ENCODE peak calls at places on chromosomes 1 and 21, in nine cellular contexts. One of them, this sample, is unnamed.

GRCh38 chr21:31354604-31355443 is 10.8 kb upstream of the TIAM1 start:
- DNase-seq in endothelial cell of umbilical vein: no peak
- DNase-seq in lower leg skin: peak; percentile 81
- DNase-seq in GM23248: peak; percentile 94
- DNase-seq in fibroblast of pulmonary artery: peak; percentile 78
- DNase-seq in heart right ventricle: no peak
- DNase-seq in lower lobe of right lung: no peak
- DNase-seq in cardiac muscle cell: no peak
- DNase-seq in colonic mucosa: no peak
- DNase-seq in this sample: peak; percentile 93

GRCh38 chr1:26317143-26317542 is 615 bp upstream of the CD52 start:
- DNase-seq in colonic mucosa: no peak
- DNase-seq in GM23248: no peak
- DNase-seq in heart right ventricle: no peak
- DNase-seq in fibroblast of pulmonary artery: no peak
- DNase-seq in endothelial cell of umbilical vein: no peak
- DNase-seq in cardiac muscle cell: no peak
- DNase-seq in lower leg skin: no peak
- DNase-seq in lower lobe of right lung: no peak
- DNase-seq in this sample: no peak

GRCh38 chr1:60911980-60912692 is 170.2 kb upstream of the NFIA start:
- DNase-seq in heart right ventricle: peak; percentile 56
- DNase-seq in cardiac muscle cell: peak; percentile 44
- DNase-seq in fibroblast of pulmonary artery: no peak
- DNase-seq in GM23248: no peak
- DNase-seq in endothelial cell of umbilical vein: peak; percentile 62
- DNase-seq in lower leg skin: peak; percentile 35
- DNase-seq in colonic mucosa: no peak
- DNase-seq in lower lobe of right lung: no peak
- DNase-seq in this sample: no peak

GRCh38 chr1:32770741-32771548 is 46.2 kb downstream of the YARS1 start:
- DNase-seq in lower lobe of right lung: peak; percentile 39
- DNase-seq in fibroblast of pulmonary artery: no peak
- DNase-seq in endothelial cell of umbilical vein: no peak
- DNase-seq in GM23248: no peak
- DNase-seq in cardiac muscle cell: no peak
- DNase-seq in heart right ventricle: no peak
- DNase-seq in lower leg skin: no peak
- DNase-seq in colonic mucosa: no peak
- DNase-seq in this sample: no peak

GRCh38 chr21:16608209-16608830 is 878.5 kb downstream of the USP25 start:
- DNase-seq in endothelial cell of umbilical vein: no peak
- DNase-seq in lower leg skin: no peak
- DNase-seq in fibroblast of pulmonary artery: peak; percentile 17
- DNase-seq in lower lobe of right lung: no peak
- DNase-seq in cardiac muscle cell: no peak
- DNase-seq in GM23248: no peak
- DNase-seq in colonic mucosa: no peak
- DNase-seq in heart right ventricle: no peak
- DNase-seq in this sample: no peak

GRCh38 chr1:53257454-53258081 is 19.2 kb upstream of the MAGOH start:
- DNase-seq in GM23248: peak; percentile 40
- DNase-seq in colonic mucosa: no peak
- DNase-seq in fibroblast of pulmonary artery: no peak
- DNase-seq in endothelial cell of umbilical vein: no peak
- DNase-seq in cardiac muscle cell: no peak
- DNase-seq in lower lobe of right lung: no peak
- DNase-seq in heart right ventricle: no peak
- DNase-seq in lower leg skin: no peak
- DNase-seq in this sample: no peak

GRCh38 chr1:227944931-227945890 is 2.5 kb downstream of the WNT9A start:
- DNase-seq in fibroblast of pulmonary artery: no peak
- DNase-seq in lower lobe of right lung: no peak
- DNase-seq in lower leg skin: no peak
- DNase-seq in colonic mucosa: peak; percentile 18
- DNase-seq in heart right ventricle: peak; percentile 38
- DNase-seq in cardiac muscle cell: peak; percentile 22
- DNase-seq in GM23248: no peak
- DNase-seq in endothelial cell of umbilical vein: no peak
- DNase-seq in this sample: no peak

GRCh38 chr1:3053366-3053980 is 15.5 kb upstream of the PRDM16 start:
- DNase-seq in cardiac muscle cell: no peak
- DNase-seq in lower leg skin: no peak
- DNase-seq in colonic mucosa: no peak
- DNase-seq in GM23248: no peak
- DNase-seq in heart right ventricle: no peak
- DNase-seq in endothelial cell of umbilical vein: no peak
- DNase-seq in fibroblast of pulmonary artery: no peak
- DNase-seq in lower lobe of right lung: no peak
- DNase-seq in this sample: no peak

GRCh38 chr1:162003061-162003824 is 20.4 kb downstream of the OLFML2B start:
- DNase-seq in lower leg skin: peak; percentile 65
- DNase-seq in heart right ventricle: no peak
- DNase-seq in cardiac muscle cell: no peak
- DNase-seq in GM23248: peak; percentile 95
- DNase-seq in colonic mucosa: no peak
- DNase-seq in endothelial cell of umbilical vein: no peak
- DNase-seq in fibroblast of pulmonary artery: peak; percentile 44
- DNase-seq in lower lobe of right lung: no peak
- DNase-seq in this sample: peak; percentile 99

GRCh38 chr1:106277786-106278185 is 778.7 kb upstream of the PRMT6 start:
- DNase-seq in lower leg skin: no peak
- DNase-seq in cardiac muscle cell: no peak
- DNase-seq in GM23248: no peak
- DNase-seq in endothelial cell of umbilical vein: no peak
- DNase-seq in fibroblast of pulmonary artery: no peak
- DNase-seq in heart right ventricle: no peak
- DNase-seq in colonic mucosa: no peak
- DNase-seq in lower lobe of right lung: no peak
- DNase-seq in this sample: no peak

GRCh38 chr1:186213225-186213607 is 161.8 kb downstream of the TPR start:
- DNase-seq in fibroblast of pulmonary artery: no peak
- DNase-seq in cardiac muscle cell: no peak
- DNase-seq in GM23248: no peak
- DNase-seq in lower leg skin: no peak
- DNase-seq in endothelial cell of umbilical vein: no peak
- DNase-seq in colonic mucosa: no peak
- DNase-seq in heart right ventricle: no peak
- DNase-seq in lower lobe of right lung: no peak
- DNase-seq in this sample: no peak

GRCh38 chr21:45074048-45074817 is at the start of gene ADARB1:
- DNase-seq in endothelial cell of umbilical vein: peak; percentile 29
- DNase-seq in lower leg skin: no peak
- DNase-seq in fibroblast of pulmonary artery: peak; percentile 50
- DNase-seq in lower lobe of right lung: peak; percentile 74
- DNase-seq in colonic mucosa: peak; percentile 55
- DNase-seq in heart right ventricle: peak; percentile 48
- DNase-seq in cardiac muscle cell: peak; percentile 85
- DNase-seq in GM23248: peak; percentile 82
- DNase-seq in this sample: no peak

GRCh38 chr1:246528933-246529731 is 22.1 kb upstream of the SMYD3 start:
- DNase-seq in colonic mucosa: no peak
- DNase-seq in lower lobe of right lung: no peak
- DNase-seq in cardiac muscle cell: no peak
- DNase-seq in fibroblast of pulmonary artery: no peak
- DNase-seq in GM23248: no peak
- DNase-seq in lower leg skin: no peak
- DNase-seq in endothelial cell of umbilical vein: no peak
- DNase-seq in heart right ventricle: no peak
- DNase-seq in this sample: no peak
- H3K4me3 ChIP-seq in colonic mucosa: no peak overlapping the region
- H3K4me3 ChIP-seq in lower lobe of right lung: no peak overlapping the region
- H3K4me3 ChIP-seq in cardiac muscle cell: no peak overlapping the region
- H3K4me3 ChIP-seq in fibroblast of pulmonary artery: no peak overlapping the region
- H3K4me3 ChIP-seq in GM23248: no peak overlapping the region
- H3K4me3 ChIP-seq in lower leg skin: no peak overlapping the region
- H3K4me3 ChIP-seq in endothelial cell of umbilical vein: no peak overlapping the region
- H3K4me3 ChIP-seq in heart right ventricle: no peak overlapping the region
- H3K4me3 ChIP-seq in this sample: no peak overlapping the region

GRCh38 chr1:23023174-23023573 is 3.9 kb downstream of the KDM1A start:
- DNase-seq in GM23248: no peak
- DNase-seq in colonic mucosa: no peak
- DNase-seq in lower leg skin: no peak
- DNase-seq in cardiac muscle cell: no peak
- DNase-seq in heart right ventricle: no peak
- DNase-seq in lower lobe of right lung: no peak
- DNase-seq in endothelial cell of umbilical vein: no peak
- DNase-seq in fibroblast of pulmonary artery: no peak
- DNase-seq in this sample: no peak

GRCh38 chr1:23020731-23021130 is 1.5 kb downstream of the KDM1A start:
- DNase-seq in cardiac muscle cell: no peak
- DNase-seq in endothelial cell of umbilical vein: peak; percentile 22
- DNase-seq in lower lobe of right lung: no peak
- DNase-seq in lower leg skin: no peak
- DNase-seq in heart right ventricle: no peak
- DNase-seq in colonic mucosa: no peak
- DNase-seq in fibroblast of pulmonary artery: no peak
- DNase-seq in GM23248: peak; percentile 17
- DNase-seq in this sample: no peak

GRCh38 chr1:23019851-23020625 is 770 bp downstream of the KDM1A start:
- DNase-seq in cardiac muscle cell: peak; percentile 68
- DNase-seq in endothelial cell of umbilical vein: peak; percentile 70
- DNase-seq in colonic mucosa: peak; percentile 32
- DNase-seq in lower lobe of right lung: peak; percentile 53
- DNase-seq in GM23248: peak; percentile 62
- DNase-seq in fibroblast of pulmonary artery: peak; percentile 45
- DNase-seq in heart right ventricle: peak; percentile 8
- DNase-seq in lower leg skin: peak; percentile 20
- DNase-seq in this sample: no peak

GRCh38 chr1:23019094-23019850 is at the start of gene KDM1A:
- DNase-seq in GM23248: peak; percentile 98
- DNase-seq in endothelial cell of umbilical vein: peak; percentile 97
- DNase-seq in heart right ventricle: peak; percentile 98
- DNase-seq in lower lobe of right lung: peak; percentile 99
- DNase-seq in cardiac muscle cell: peak; percentile 99
- DNase-seq in lower leg skin: peak; percentile 94
- DNase-seq in colonic mucosa: peak; percentile 98
- DNase-seq in fibroblast of pulmonary artery: peak; percentile 98
- DNase-seq in this sample: peak; percentile 93

DNA sequence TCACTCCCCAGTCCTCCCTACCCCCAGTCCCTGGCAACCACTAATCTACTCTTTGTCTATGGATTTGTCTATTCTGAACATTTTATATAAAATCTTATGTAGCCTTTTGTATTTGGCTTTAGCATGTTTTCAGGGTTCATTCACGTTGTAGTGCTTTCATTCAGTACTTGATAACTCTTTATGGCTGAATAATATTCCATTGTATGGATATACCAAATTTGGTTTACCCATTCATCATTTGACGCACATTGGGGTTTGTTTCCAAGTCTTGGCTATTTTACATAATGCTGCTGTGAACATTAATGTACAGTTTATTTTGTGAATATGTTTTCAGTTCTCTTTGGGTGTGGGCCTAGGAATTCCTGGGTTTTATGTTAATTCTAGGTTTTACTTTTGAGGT is 2.6 kb downstream of the KDM1A start:
- DNase-seq in GM23248: no peak
- DNase-seq in lower lobe of right lung: no peak
- DNase-seq in lower leg skin: no peak
- DNase-seq in fibroblast of pulmonary artery: no peak
- DNase-seq in endothelial cell of umbilical vein: no peak
- DNase-seq in colonic mucosa: no peak
- DNase-seq in cardiac muscle cell: no peak
- DNase-seq in heart right ventricle: no peak
- DNase-seq in this sample: no peak
- H3K4me3 ChIP-seq in GM23248: no peak overlapping the region
- H3K4me3 ChIP-seq in lower lobe of right lung: no peak overlapping the region
- H3K4me3 ChIP-seq in lower leg skin: no peak overlapping the region
- H3K4me3 ChIP-seq in fibroblast of pulmonary artery: no peak overlapping the region
- H3K4me3 ChIP-seq in endothelial cell of umbilical vein: no peak overlapping the region
- H3K4me3 ChIP-seq in colonic mucosa: no peak overlapping the region
- H3K4me3 ChIP-seq in cardiac muscle cell: peak overlapping the region; percentile 100
- H3K4me3 ChIP-seq in heart right ventricle: no peak overlapping the region
- H3K4me3 ChIP-seq in this sample: no peak overlapping the region

GRCh38 chr1:160567858-160568682 is 11.2 kb downstream of the CD84 start:
- DNase-seq in GM23248: no peak
- DNase-seq in endothelial cell of umbilical vein: no peak
- DNase-seq in cardiac muscle cell: no peak
- DNase-seq in lower leg skin: no peak
- DNase-seq in fibroblast of pulmonary artery: no peak
- DNase-seq in heart right ventricle: no peak
- DNase-seq in lower lobe of right lung: no peak
- DNase-seq in colonic mucosa: no peak
- DNase-seq in this sample: no peak

GRCh38 chr1:160560045-160560724 is 19.1 kb downstream of the CD84 start:
- DNase-seq in cardiac muscle cell: no peak
- DNase-seq in lower leg skin: no peak
- DNase-seq in colonic mucosa: no peak
- DNase-seq in fibroblast of pulmonary artery: no peak
- DNase-seq in heart right ventricle: no peak
- DNase-seq in GM23248: no peak
- DNase-seq in lower lobe of right lung: no peak
- DNase-seq in endothelial cell of umbilical vein: no peak
- DNase-seq in this sample: no peak

GRCh38 chr1:160570847-160571246 is 8.4 kb downstream of the CD84 start:
- DNase-seq in endothelial cell of umbilical vein: no peak
- DNase-seq in lower lobe of right lung: no peak
- DNase-seq in fibroblast of pulmonary artery: no peak
- DNase-seq in GM23248: no peak
- DNase-seq in heart right ventricle: no peak
- DNase-seq in lower leg skin: no peak
- DNase-seq in cardiac muscle cell: no peak
- DNase-seq in colonic mucosa: no peak
- DNase-seq in this sample: no peak

DNA sequence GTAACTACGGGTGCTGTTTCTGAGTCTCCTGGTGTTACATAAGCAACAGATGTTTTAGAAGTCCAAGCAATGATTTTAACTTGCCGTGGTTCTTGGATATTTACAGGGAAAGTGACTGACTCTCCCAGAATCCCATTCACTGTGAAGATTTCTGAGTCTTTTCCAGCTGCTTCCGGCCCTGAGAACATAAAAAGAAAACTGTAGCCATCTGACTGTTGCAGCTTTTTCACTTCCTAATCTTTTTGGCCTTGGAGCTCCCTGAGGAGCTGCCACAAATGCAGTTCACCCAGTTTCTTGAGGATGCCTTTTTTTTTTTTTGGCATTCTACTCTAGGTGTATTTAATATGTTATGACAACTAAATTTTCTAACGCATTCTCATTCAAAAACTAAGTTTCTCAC is 13.7 kb downstream of the CD84 start:
- DNase-seq in colonic mucosa: no peak
- DNase-seq in fibroblast of pulmonary artery: no peak
- DNase-seq in GM23248: no peak
- DNase-seq in lower lobe of right lung: no peak
- DNase-seq in heart right ventricle: no peak
- DNase-seq in cardiac muscle cell: no peak
- DNase-seq in endothelial cell of umbilical vein: no peak
- DNase-seq in lower leg skin: no peak
- DNase-seq in this sample: no peak
- H3K4me3 ChIP-seq in colonic mucosa: no peak overlapping the region
- H3K4me3 ChIP-seq in fibroblast of pulmonary artery: no peak overlapping the region
- H3K4me3 ChIP-seq in GM23248: no peak overlapping the region
- H3K4me3 ChIP-seq in lower lobe of right lung: no peak overlapping the region
- H3K4me3 ChIP-seq in heart right ventricle: no peak overlapping the region
- H3K4me3 ChIP-seq in cardiac muscle cell: no peak overlapping the region
- H3K4me3 ChIP-seq in endothelial cell of umbilical vein: no peak overlapping the region
- H3K4me3 ChIP-seq in lower leg skin: no peak overlapping the region
- H3K4me3 ChIP-seq in this sample: no peak overlapping the region

DNA sequence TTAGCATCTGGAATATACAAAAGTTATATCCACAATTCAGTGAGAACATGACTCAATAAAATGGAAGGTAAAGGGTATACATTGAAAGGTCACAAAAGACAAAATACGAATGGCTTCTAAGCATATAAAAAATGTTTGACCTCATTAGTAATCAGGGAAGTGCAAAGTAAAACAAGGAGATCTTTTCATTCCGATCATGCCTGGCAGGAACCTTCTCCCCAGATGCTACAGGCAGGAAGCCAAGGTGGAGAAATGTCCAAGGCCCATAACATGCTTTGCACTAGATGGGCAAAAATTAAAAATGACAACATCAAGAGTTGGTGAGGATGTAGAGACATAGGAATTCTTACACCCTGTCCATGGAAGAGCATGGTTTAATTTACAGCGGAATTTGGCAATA is 184.7 kb upstream of the KAZN start:
- DNase-seq in heart right ventricle: no peak
- DNase-seq in GM23248: peak; percentile 46
- DNase-seq in endothelial cell of umbilical vein: no peak
- DNase-seq in cardiac muscle cell: no peak
- DNase-seq in colonic mucosa: no peak
- DNase-seq in fibroblast of pulmonary artery: peak; percentile 8
- DNase-seq in lower lobe of right lung: no peak
- DNase-seq in lower leg skin: no peak
- DNase-seq in this sample: peak; percentile 53
- H3K4me3 ChIP-seq in heart right ventricle: no peak overlapping the region
- H3K4me3 ChIP-seq in GM23248: no peak overlapping the region
- H3K4me3 ChIP-seq in endothelial cell of umbilical vein: no peak overlapping the region
- H3K4me3 ChIP-seq in cardiac muscle cell: no peak overlapping the region
- H3K4me3 ChIP-seq in colonic mucosa: no peak overlapping the region
- H3K4me3 ChIP-seq in fibroblast of pulmonary artery: no peak overlapping the region
- H3K4me3 ChIP-seq in lower lobe of right lung: no peak overlapping the region
- H3K4me3 ChIP-seq in lower leg skin: no peak overlapping the region
- H3K4me3 ChIP-seq in this sample: no peak overlapping the region

This sample was measured in astrocyte of the cerebellum.